ENCODE peak calls at places on chromosome 10, in five cellular contexts. N, I, T, M and K are unnamed samples.

GRCh38 chr10:31745612-31746376 is 182.8 kb downstream of the ARHGAP12 start:
- DNase-seq in M (peak; percentile 92), N (no peak), T (peak; percentile 35), I (no peak), K (no peak)

GRCh38 chr10:60896033-60896432 is 48.0 kb downstream of the RHOBTB1 start:
- DNase-seq in T (no peak), M (peak; percentile 40), I (no peak), N (no peak), K (no peak)

GRCh38 chr10:34156781-34157425 is 658.2 kb downstream of the PARD3 start:
- DNase-seq in M (peak; percentile 30), T (no peak), N (no peak), I (no peak), K (no peak)

GRCh38 chr10:117133273-117134083 is 4.6 kb downstream of the VAX1 start:
- DNase-seq in M (no peak), I (peak; percentile 50), N (no peak), T (no peak), K (no peak)

GRCh38 chr10:69438531-69439349 is 12.5 kb upstream of the TSPAN15 start:
- DNase-seq in I (peak; percentile 33), N (no peak), T (no peak), M (peak; percentile 4), K (no peak)

GRCh38 chr10:6612371-6612770 is 32.3 kb upstream of the PRKCQ start:
- DNase-seq in I (no peak), T (no peak), N (no peak), M (no peak), K (no peak)

GRCh38 chr10:33899578-33900531 is 565.4 kb upstream of the NRP1 start:
- DNase-seq in T (no peak), N (no peak), M (peak; percentile 59), I (no peak), K (no peak)

GRCh38 chr10:95295031-95295755 is 4.4 kb upstream of the PDLIM1 start:
- DNase-seq in T (peak; percentile 59), M (peak; percentile 60), N (peak; percentile 72), I (peak; percentile 65), K (no peak)

GRCh38 chr10:23198610-23198939 is 6.5 kb downstream of the PTF1A start:
- DNase-seq in I (no peak), N (no peak), T (no peak), M (no peak), K (no peak)

GRCh38 chr10:30447125-30447799 is 13.3 kb downstream of the MAP3K8 start:
- DNase-seq in T (no peak), I (no peak), M (peak; percentile 55), N (no peak), K (no peak)

GRCh38 chr10:128516180-128516579 is 390.0 kb upstream of the MKI67 start:
- DNase-seq in I (no peak), N (no peak), M (no peak), T (no peak), K (no peak)

GRCh38 chr10:22505923-22506685 is 160.8 kb downstream of the SPAG6 start:
- DNase-seq in T (no peak), N (no peak), M (no peak), I (no peak), K (no peak)

GRCh38 chr10:94122247-94122646 is 128.5 kb downstream of the PLCE1 start:
- DNase-seq in M (no peak), I (no peak), T (no peak), N (no peak), K (no peak)

GRCh38 chr10:56012146-56012545 is 348.9 kb downstream of the ZWINT start:
- DNase-seq in M (no peak), T (no peak), I (peak; percentile 64), N (no peak), K (no peak)

GRCh38 chr10:72638586-72639440 is 12.9 kb upstream of the MICU1 start:
- DNase-seq in M (no peak), T (no peak), I (no peak), N (no peak), K (no peak)

GRCh38 chr10:122291739-122292138 is 20.6 kb downstream of the BTBD16 start:
- DNase-seq in M (no peak), T (no peak), N (no peak), I (no peak), K (no peak)

GRCh38 chr10:59283456-59284082 is 78.8 kb downstream of the FAM13C start:
- DNase-seq in I (peak; percentile 20), N (no peak), M (no peak), T (no peak), K (no peak)

GRCh38 chr10:76583711-76584161 is 1053.9 kb downstream of the KCNMA1 start:
- DNase-seq in N (no peak), M (peak; percentile 84), I (peak; percentile 86), T (no peak), K (peak; percentile 70)

GRCh38 chr10:12150163-12150562 is 20.7 kb downstream of the SEC61A2 start:
- DNase-seq in M (no peak), I (no peak), N (no peak), T (no peak), K (no peak)

GRCh38 chr10:103748020-103748419 is 107.4 kb downstream of the SH3PXD2A start:
- DNase-seq in I (no peak), M (no peak), T (no peak), N (no peak), K (no peak)

GRCh38 chr10:89295597-89295996 is 6.2 kb upstream of the IFIT2 start:
- DNase-seq in T (no peak), M (peak; percentile 64), N (no peak), I (no peak), K (no peak)

GRCh38 chr10:7819126-7819470 is 793 bp downstream of the TAF3 start:
- DNase-seq in I (peak; percentile 73), N (no peak), M (peak; percentile 52), T (no peak), K (no peak)

GRCh38 chr10:43809211-43809930 is 160.7 kb upstream of the ZNF32 start:
- DNase-seq in I (no peak), T (no peak), N (no peak), M (peak; percentile 92), K (peak; percentile 62)

GRCh38 chr10:50992356-50992866 is 81.9 kb upstream of the PRKG1 start:
- DNase-seq in N (peak; percentile 35), I (no peak), M (no peak), T (peak; percentile 59), K (no peak)